ENCODE peak calls at places on chromosomes 12 and 14, in five cellular contexts. T is dorsolateral prefrontal cortex, S is hepatocyte, P is left lung, J is PC-3. E is an unnamed sample.
A peak's percentile ranks its signal among the peaks of the same experiment; 100 is the strongest.

GRCh38 chr14:103128631-103129300 is 5.5 kb downstream of the TNFAIP2 start:
- DNase-seq in T (peak; percentile 37), S (no peak), P (peak; percentile 68), J (peak; percentile 81), E (peak; percentile 35)

GRCh38 chr12:31117203-31118011 is 43.7 kb downstream of the DDX11 start:
- DNase-seq in T (no peak), S (peak; percentile 76), P (peak; percentile 61), J (peak; percentile 61), E (peak; percentile 31)

GRCh38 chr14:29671034-29671433 is 256.6 kb downstream of the PRKD1 start:
- DNase-seq in T (no peak), S (no peak), P (no peak), J (no peak), E (no peak)

GRCh38 chr12:6942331-6942665 is 1.3 kb upstream of the RNU7-1 start:
- DNase-seq in T (no peak), S (no peak), P (peak; percentile 70), J (no peak), E (no peak)

GRCh38 chr12:19248929-19249602 is 119.5 kb downstream of the PLEKHA5 start:
- DNase-seq in T (no peak), S (no peak), P (no peak), J (no peak), E (peak; percentile 40)

GRCh38 chr12:53504004-53504920 is 3.0 kb downstream of the NPFF start:
- DNase-seq in T (no peak), S (no peak), P (no peak), J (no peak), E (no peak)

GRCh38 chr14:49892636-49893308 is at the start of gene ARF6:
- DNase-seq in T (peak; percentile 95), S (peak; percentile 99), P (peak; percentile 100), J (peak; percentile 99), E (peak; percentile 87)

GRCh38 chr14:76784881-76785280 is 23.6 kb downstream of the VASH1 start:
- DNase-seq in T (peak; percentile 87), S (peak; percentile 84), P (no peak), J (peak; percentile 77), E (peak; percentile 61)

GRCh38 chr12:124532331-124532750 is 35.1 kb downstream of the NCOR2 start:
- DNase-seq in T (no peak), S (no peak), P (peak; percentile 72), J (no peak), E (no peak)

GRCh38 chr12:50961708-50962107 is 9.4 kb downstream of the HIGD1C start:
- DNase-seq in T (no peak), S (no peak), P (no peak), J (peak; percentile 80), E (peak; percentile 41)

GRCh38 chr12:25124493-25124892 is 70.5 kb downstream of the DNAI7 start:
- DNase-seq in T (no peak), S (no peak), P (no peak), J (no peak), E (peak; percentile 70)

GRCh38 chr12:100163416-100164152 is 20.9 kb upstream of the BLTP3B start:
- DNase-seq in T (peak; percentile 50), S (peak; percentile 85), P (peak; percentile 93), J (peak; percentile 89), E (peak; percentile 51)

GRCh38 chr12:70571705-70572269 is 65.4 kb downstream of the PTPRB start:
- DNase-seq in T (no peak), S (no peak), P (no peak), J (no peak), E (no peak)

GRCh38 chr12:99619389-99620158 is 28.0 kb upstream of the GARIN6 start:
- DNase-seq in T (no peak), S (peak; percentile 33), P (no peak), J (peak; percentile 72), E (peak; percentile 27)

GRCh38 chr12:7113389-7113871 is 4.4 kb upstream of the C1RL start:
- DNase-seq in T (no peak), S (peak; percentile 44), P (no peak), J (peak; percentile 33), E (peak; percentile 29)

GRCh38 chr14:99681832-99682148 is 2.3 kb upstream of the CYP46A1 start:
- DNase-seq in T (no peak), S (no peak), P (no peak), J (no peak), E (no peak)

GRCh38 chr12:53184828-53185227 is 4.1 kb upstream of the CSAD start:
- DNase-seq in T (no peak), S (no peak), P (no peak), J (no peak), E (no peak)

GRCh38 chr12:123269395-123269892 is 2.2 kb downstream of the CDK2AP1 start:
- DNase-seq in T (peak; percentile 89), S (peak; percentile 89), P (peak; percentile 87), J (no peak), E (no peak)

GRCh38 chr12:119691202-119691846 is 23.4 kb downstream of the PRKAB1 start:
- DNase-seq in T (no peak), S (no peak), P (no peak), J (no peak), E (no peak)

GRCh38 chr14:30550335-30550734 is 8.6 kb upstream of the G2E3 start:
- DNase-seq in T (no peak), S (no peak), P (no peak), J (peak; percentile 90), E (peak; percentile 74)

GRCh38 chr14:75147423-75148071 is 20.7 kb upstream of the NEK9 start:
- DNase-seq in T (peak; percentile 90), S (peak; percentile 83), P (no peak), J (no peak), E (peak; percentile 46)

DNA sequence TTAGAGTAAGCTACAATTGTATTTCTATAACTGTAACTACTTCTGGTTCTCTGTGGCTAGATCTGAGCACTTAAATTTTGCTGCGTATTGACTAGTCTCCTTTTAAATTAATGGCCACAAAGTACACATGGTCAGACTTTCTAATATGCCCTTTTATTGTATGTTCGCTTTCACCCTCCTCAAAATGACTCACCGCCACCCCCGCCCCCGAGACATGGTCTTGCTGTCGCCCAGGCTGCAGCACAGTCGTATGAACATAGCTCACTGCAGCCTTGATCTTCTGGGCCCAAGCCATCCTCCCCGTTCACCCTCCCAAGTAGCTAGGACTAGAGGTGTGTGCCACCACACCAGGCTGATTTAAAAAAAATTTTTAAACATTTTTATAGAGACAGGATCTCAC is 11.8 kb downstream of the MTERF2 start:
- DNase-seq in T (no peak), S (no peak), P (no peak), J (no peak), E (no peak)
- H3K4me3 ChIP-seq in T (no peak overlapping the region), S (no peak overlapping the region), P (no peak overlapping the region), J (no peak overlapping the region), E (no peak overlapping the region)

DNA sequence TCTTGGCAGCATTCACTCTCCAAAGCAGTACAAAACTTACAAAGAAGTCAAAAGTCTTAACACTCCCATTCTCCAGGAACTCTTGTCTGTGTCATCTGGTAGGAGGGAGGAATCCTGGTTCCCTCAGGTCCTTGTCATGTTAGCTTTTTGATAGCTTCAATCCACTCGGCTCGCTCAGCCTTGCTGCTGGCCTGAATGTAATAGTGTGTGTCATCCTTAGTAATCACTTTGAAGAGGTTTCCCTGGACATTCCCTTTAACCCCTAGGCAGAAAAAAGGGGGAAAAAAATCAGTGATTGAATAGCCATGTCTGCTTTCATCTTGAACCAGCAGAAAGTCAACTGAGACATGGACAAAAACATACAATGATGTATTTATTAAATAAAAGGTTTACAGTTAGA is 24.8 kb downstream of the PLEK2 start:
- DNase-seq in T (no peak), S (no peak), P (no peak), J (peak; percentile 45), E (peak; percentile 48)
- H3K4me3 ChIP-seq in T (no peak overlapping the region), S (no peak overlapping the region), P (no peak overlapping the region), J (no peak overlapping the region), E (no peak overlapping the region)

DNA sequence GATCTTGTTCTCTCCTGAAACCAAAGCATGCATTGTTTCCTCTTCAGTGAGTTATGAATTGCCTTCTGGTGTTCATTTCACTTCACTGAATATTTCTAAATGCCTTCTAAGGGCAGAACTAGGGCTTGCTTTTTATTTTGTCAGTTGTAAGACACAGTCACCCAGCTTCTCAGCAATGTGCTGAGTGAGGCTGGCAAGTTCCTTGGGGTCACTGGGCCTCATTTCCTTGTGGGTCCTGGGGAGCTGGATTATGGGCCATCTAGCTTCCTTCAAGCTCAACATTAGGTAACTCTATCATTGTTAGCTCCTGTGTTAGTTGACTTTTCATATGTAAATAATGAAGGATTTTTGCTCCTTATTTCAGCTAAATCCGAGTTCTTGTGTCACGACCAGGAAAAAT is 13.8 kb downstream of the ASCL4 start:
- DNase-seq in T (no peak), S (no peak), P (no peak), J (no peak), E (no peak)
- H3K4me3 ChIP-seq in T (no peak overlapping the region), S (no peak overlapping the region), P (no peak overlapping the region), J (no peak overlapping the region), E (no peak overlapping the region)

DNA sequence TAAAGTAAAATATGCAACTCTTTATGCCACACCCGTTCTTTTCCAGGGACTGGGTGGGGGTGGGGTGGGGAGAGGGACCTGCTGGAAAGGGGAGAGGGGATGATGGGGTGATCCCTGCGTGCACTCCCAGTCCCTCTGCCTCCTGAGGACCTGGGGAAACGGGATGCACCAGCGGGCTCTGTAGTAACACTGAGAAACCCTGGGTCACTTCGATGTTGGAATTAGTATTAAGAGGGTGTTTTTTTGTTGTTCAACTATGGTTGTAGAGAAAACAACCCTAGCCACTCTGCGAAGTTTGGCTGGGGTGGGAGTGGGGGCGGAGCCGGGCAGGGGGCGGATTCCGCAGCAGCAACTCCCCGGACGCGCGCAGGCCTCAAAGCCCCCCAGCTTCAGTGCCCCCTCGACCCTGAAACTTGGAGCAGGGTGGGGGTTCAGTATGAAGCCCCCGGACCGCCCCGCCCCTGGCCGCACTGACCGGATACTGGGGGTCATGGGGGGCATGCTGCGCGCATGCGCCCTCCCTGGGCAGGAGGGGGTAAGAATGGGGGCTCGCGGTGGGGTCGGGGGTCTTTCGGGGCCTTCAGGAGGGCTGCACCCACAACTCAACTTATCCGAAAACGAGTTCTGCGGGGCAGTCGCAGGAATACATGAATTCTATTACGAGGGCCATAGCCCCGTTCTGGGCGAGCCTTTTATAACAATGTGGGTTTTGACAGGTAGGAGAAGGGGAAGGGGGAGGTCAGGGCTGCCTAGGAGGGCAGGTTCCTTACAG is 1.3 kb upstream of the ARHGEF25 start:
- DNase-seq in T (no peak), S (no peak), P (no peak), J (no peak), E (no peak)
- H3K4me3 ChIP-seq in T (peak overlapping the region; percentile 79), S (peak overlapping the region; percentile 57), P (peak overlapping the region; percentile 55), J (no peak overlapping the region), E (no peak overlapping the region)

GRCh38 chr12:57550628-57551549 is 1.0 kb downstream of the KIF5A start:
- DNase-seq in T (no peak), S (no peak), P (no peak), J (no peak), E (no peak)

GRCh38 chr12:57547366-57548315 is 649 bp upstream of the DCTN2 start:
- DNase-seq in T (no peak), S (no peak), P (no peak), J (no peak), E (no peak)

GRCh38 chr12:57548488-57548887 is 1.4 kb upstream of the KIF5A start:
- DNase-seq in T (no peak), S (no peak), P (no peak), J (no peak), E (no peak)

GRCh38 chr12:57549909-57550627 is at the start of gene KIF5A:
- DNase-seq in T (peak; percentile 49), S (peak; percentile 61), P (peak; percentile 89), J (no peak), E (no peak)

GRCh38 chr12:57549203-57549908 is 488 bp upstream of the KIF5A start:
- DNase-seq in T (no peak), S (no peak), P (no peak), J (no peak), E (no peak)
- H3K4me3 ChIP-seq in T (peak overlapping the region; percentile 91), S (no peak overlapping the region), P (peak overlapping the region; percentile 15), J (no peak overlapping the region), E (no peak overlapping the region)